ENCODE peak calls at places on chromosomes 13 and 19, in eight cellular contexts. I, W, U, X, K, J, V and Y are unnamed samples.

GRCh38 chr13:97205465-97205864 is 16.7 kb upstream of the MBNL2 start:
- DNase-seq in X (no peak), I (no peak), J (no peak), U (no peak), V (no peak), W (no peak), K (no peak), Y (no peak)

GRCh38 chr19:33273881-33274662 is 28.3 kb downstream of the CEBPA start:
- DNase-seq in K (no peak), V (peak; percentile 42), I (peak; percentile 73), U (peak; percentile 65), W (no peak), J (peak; percentile 56), X (peak; percentile 80), Y (peak; percentile 85)

GRCh38 chr19:37087110-37087509 is 8.9 kb downstream of the ZNF420 start:
- DNase-seq in K (no peak), V (no peak), U (no peak), I (no peak), W (no peak), J (no peak), X (no peak), Y (no peak)

GRCh38 chr19:38273499-38273898 is 9.1 kb downstream of the SPINT2 start:
- DNase-seq in J (no peak), U (no peak), W (no peak), K (no peak), I (peak; percentile 72), V (no peak), X (peak; percentile 66), Y (no peak)

GRCh38 chr19:38478273-38478971 is 44.9 kb downstream of the RYR1 start:
- DNase-seq in U (no peak), V (no peak), J (no peak), W (no peak), X (peak; percentile 79), I (no peak), K (no peak), Y (no peak)

GRCh38 chr19:47187797-47188196 is 43.2 kb downstream of the BBC3 start:
- DNase-seq in I (no peak), U (no peak), X (no peak), V (no peak), J (no peak), K (no peak), W (no peak), Y (no peak)

GRCh38 chr19:27392027-27392632 is 1820.8 kb downstream of the UQCRFS1 start:
- DNase-seq in V (no peak), W (no peak), U (no peak), I (peak; percentile 21), J (no peak), K (peak; percentile 6), X (no peak), Y (no peak)

GRCh38 chr13:37102896-37103295 is 2.6 kb downstream of the CSNK1A1L start:
- DNase-seq in V (no peak), I (no peak), K (no peak), U (no peak), W (no peak), X (no peak), J (no peak), Y (no peak)

GRCh38 chr13:23960566-23961156 is 63.4 kb upstream of the C1QTNF9B start:
- DNase-seq in J (no peak), V (no peak), W (no peak), U (no peak), X (peak; percentile 39), I (no peak), K (no peak), Y (no peak)

GRCh38 chr19:32599736-32600157 is 18.8 kb downstream of the PDCD5 start:
- DNase-seq in I (no peak), V (no peak), W (no peak), K (no peak), J (peak; percentile 27), X (peak; percentile 85), U (no peak), Y (no peak)

GRCh38 chr19:42193706-42194105 is 23.8 kb downstream of the DEDD2 start:
- DNase-seq in V (no peak), W (no peak), J (no peak), K (no peak), I (no peak), X (no peak), U (no peak), Y (no peak)

DNA sequence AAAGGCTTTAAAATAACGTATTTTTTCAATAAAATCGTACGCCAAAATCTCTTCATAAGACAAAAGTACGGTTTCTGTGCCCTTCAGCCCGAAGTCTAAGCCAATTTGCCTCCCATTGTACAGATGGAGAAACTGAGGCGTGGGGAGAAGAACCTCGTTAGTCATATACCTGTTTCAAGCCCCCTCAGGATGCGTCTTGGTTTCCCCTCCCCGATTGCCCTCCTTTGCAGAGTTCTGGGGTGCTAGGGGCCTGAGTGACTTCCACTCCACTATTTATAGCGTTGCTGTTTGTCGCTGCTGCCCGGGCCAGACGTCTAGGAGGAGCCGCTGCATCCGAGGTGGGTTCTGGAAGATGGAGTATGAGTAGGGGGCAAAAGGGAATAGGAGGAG is 2.3 kb upstream of the LTBP4 start:
- DNase-seq in J (no peak), X (no peak), K (no peak), U (no peak), W (no peak), V (no peak), I (no peak), Y (no peak)
- H3K4me1 ChIP-seq in J (peaks cover 18% of the 10 kb centered on the region), X (peaks cover 55% of the 10 kb centered on the region), K (peaks cover 66% of the 10 kb centered on the region), U (peaks cover 17% of the 10 kb centered on the region), W (peaks cover 4% of the 10 kb centered on the region), V (peaks cover 38% of the 10 kb centered on the region), I (peaks cover 74% of the 10 kb centered on the region), Y (peaks cover 70% of the 10 kb centered on the region)

GRCh38 chr19:7795555-7796161 is 32.6 kb downstream of the CLEC4M start:
- DNase-seq in X (no peak), J (no peak), U (no peak), V (no peak), I (no peak), W (no peak), K (no peak), Y (no peak)
- TF ChIP-seq POLR2A in X (no peak), J (no peak), U (no peak), V (no peak), I (no peak), W (no peak), K (no peak), Y (no peak)

GRCh38 chr13:71727036-71727435 is 140.0 kb downstream of the DACH1 start:
- DNase-seq in V (no peak), J (no peak), W (no peak), I (no peak), K (no peak), U (no peak), X (no peak), Y (no peak)
- H3K4me1 ChIP-seq in V (no peaks in the 10 kb centered on the region), J (no peaks in the 10 kb centered on the region), W (no peaks in the 10 kb centered on the region), I (no peaks in the 10 kb centered on the region), K (peaks cover 8% of the 10 kb centered on the region), U (no peaks in the 10 kb centered on the region), X (no peaks in the 10 kb centered on the region), Y (peaks cover 5% of the 10 kb centered on the region)

GRCh38 chr19:45886427-45887310 is 728 bp upstream of the IRF2BP1 start:
- DNase-seq in W (peak; percentile 93), J (peak; percentile 93), K (peak; percentile 92), X (peak; percentile 97), U (peak; percentile 89), I (peak; percentile 93), V (peak; percentile 93), Y (peak; percentile 88)
- TF ChIP-seq POLR2A in W (peak; percentile 84), J (peak; percentile 70), K (peak; percentile 10), X (peak; percentile 37), U (peak; percentile 63), I (no peak), V (peak; percentile 56), Y (peak; percentile 41)

DNA sequence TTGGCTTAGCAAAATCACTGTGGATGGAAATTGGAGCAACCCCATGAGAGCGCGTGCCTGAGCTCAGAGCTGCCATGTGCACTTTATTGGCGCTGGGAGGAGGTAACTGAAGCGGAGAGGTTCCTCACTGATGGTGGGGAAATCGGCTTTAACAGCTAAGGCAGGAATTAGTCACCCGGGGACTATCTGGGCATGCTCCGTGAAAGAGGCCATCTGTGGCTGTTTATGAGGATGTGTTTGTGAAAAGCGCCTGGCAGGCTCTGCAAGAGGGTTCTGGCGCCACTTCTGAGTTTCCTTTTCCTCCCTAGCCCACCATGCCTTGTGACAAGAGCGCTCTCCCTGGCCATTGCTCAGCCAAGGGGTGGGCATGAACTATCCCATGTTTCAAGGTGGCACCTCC is 815.6 kb downstream of the UQCRFS1 start:
- DNase-seq in V (no peak), I (no peak), J (no peak), X (no peak), U (no peak), K (no peak), W (no peak), Y (no peak)
- H3K4me1 ChIP-seq in V (no peaks in the 10 kb centered on the region), I (peaks cover 10% of the 10 kb centered on the region), J (no peaks in the 10 kb centered on the region), X (no peaks in the 10 kb centered on the region), U (no peaks in the 10 kb centered on the region), K (no peaks in the 10 kb centered on the region), W (no peaks in the 10 kb centered on the region), Y (no peaks in the 10 kb centered on the region)